ENCODE peak calls at places on chromosomes 5 and 9, in eight cellular contexts. K is breast epithelium, W is GM06990, Z is vagina, E is cardiac fibroblast, J is B cell, U is Calu3, H is transverse colon. S is an unnamed sample.

GRCh38 chr5:2737273-2738155 is 14.0 kb downstream of the IRX2 start:
- DNase-seq in K (no peak), W (no peak), Z (peak), E (no peak), J (no peak), U (no peak), H (no peak), S (no peak)

GRCh38 chr9:3948826-3949578 is 350.9 kb downstream of the GLIS3 start:
- DNase-seq in K (no peak), W (no peak), Z (no peak), E (peak), J (no peak), U (no peak), H (no peak), S (no peak)

GRCh38 chr5:56692359-56693219 is 122.8 kb upstream of the MAP3K1 start:
- DNase-seq in K (no peak), W (peak), Z (no peak), E (no peak), J (no peak), U (no peak), H (no peak), S (peak)

GRCh38 chr9:6764570-6765334 is 7.0 kb downstream of the KDM4C start:
- DNase-seq in K (no peak), W (no peak), Z (no peak), E (no peak), J (no peak), U (no peak), H (no peak), S (no peak)

GRCh38 chr9:100700689-100701318 is 122.9 kb downstream of the CAVIN4 start:
- DNase-seq in K (no peak), W (no peak), Z (no peak), E (peak), J (no peak), U (peak), H (no peak), S (no peak)

GRCh38 chr5:170491479-170491878 is 12.3 kb upstream of the KCNIP1 start:
- DNase-seq in K (peak), W (no peak), Z (no peak), E (peak), J (no peak), U (peak), H (no peak), S (no peak)

GRCh38 chr9:110340306-110340705 is 2.6 kb upstream of the TXNDC8 start:
- DNase-seq in K (no peak), W (no peak), Z (no peak), E (peak), J (no peak), U (peak), H (no peak), S (no peak)

GRCh38 chr5:41648976-41649375 is 138.6 kb upstream of the PLCXD3 start:
- DNase-seq in K (no peak), W (no peak), Z (no peak), E (no peak), J (no peak), U (no peak), H (no peak), S (no peak)

GRCh38 chr5:29077451-29077850 is 2039.1 kb upstream of the CDH9 start:
- DNase-seq in K (no peak), W (no peak), Z (no peak), E (no peak), J (no peak), U (no peak), H (no peak), S (no peak)

GRCh38 chr5:32443145-32443540 is 1.4 kb downstream of the ZFR start:
- DNase-seq in K (no peak), W (no peak), Z (no peak), E (no peak), J (no peak), U (no peak), H (no peak), S (peak)

GRCh38 chr9:128081052-128081451 is 13.0 kb downstream of the SLC25A25 start:
- DNase-seq in K (no peak), W (no peak), Z (no peak), E (peak), J (no peak), U (no peak), H (no peak), S (no peak)

GRCh38 chr9:134206317-134207300 is 42.2 kb upstream of the RNU6ATAC start:
- DNase-seq in K (no peak), W (no peak), Z (no peak), E (no peak), J (no peak), U (no peak), H (no peak), S (peak)

GRCh38 chr9:116549061-116549664 is 137.9 kb upstream of the TRIM32 start:
- DNase-seq in K (peak), W (no peak), Z (no peak), E (peak), J (no peak), U (peak), H (peak), S (no peak)

DNA sequence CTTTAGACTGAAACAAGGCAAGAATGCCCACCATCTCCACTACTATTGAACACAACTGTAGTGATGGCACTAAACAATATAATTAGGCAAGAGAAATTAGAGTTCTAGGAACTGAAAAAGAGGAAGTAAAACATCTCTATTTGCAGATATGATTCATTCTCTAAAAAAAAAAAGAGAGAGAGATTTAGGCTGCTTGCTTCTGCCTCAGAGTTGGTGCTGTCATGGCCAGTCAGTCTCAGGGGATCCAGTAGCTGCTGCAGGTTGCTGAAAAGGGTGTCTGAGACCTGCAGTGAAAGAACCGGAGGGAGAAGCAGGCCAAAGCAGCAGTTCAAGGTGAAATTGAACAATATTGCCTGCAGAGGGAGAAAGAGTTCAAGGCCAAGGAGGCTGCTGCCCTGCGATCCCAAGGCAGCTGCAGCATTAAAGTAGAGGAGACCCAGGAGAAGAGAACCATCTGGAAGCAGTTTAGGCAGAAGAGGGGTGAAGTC is 72.5 kb downstream of the AP3B1 start:
- DNase-seq in K (no peak), W (peak), Z (no peak), E (peak), J (peak), U (peak), H (peak), S (peak)
- TF ChIP-seq CTCF in K (no peak), W (peak), Z (no peak), E (peak), J (peak), U (peak), H (no peak), S (peak)

DNA sequence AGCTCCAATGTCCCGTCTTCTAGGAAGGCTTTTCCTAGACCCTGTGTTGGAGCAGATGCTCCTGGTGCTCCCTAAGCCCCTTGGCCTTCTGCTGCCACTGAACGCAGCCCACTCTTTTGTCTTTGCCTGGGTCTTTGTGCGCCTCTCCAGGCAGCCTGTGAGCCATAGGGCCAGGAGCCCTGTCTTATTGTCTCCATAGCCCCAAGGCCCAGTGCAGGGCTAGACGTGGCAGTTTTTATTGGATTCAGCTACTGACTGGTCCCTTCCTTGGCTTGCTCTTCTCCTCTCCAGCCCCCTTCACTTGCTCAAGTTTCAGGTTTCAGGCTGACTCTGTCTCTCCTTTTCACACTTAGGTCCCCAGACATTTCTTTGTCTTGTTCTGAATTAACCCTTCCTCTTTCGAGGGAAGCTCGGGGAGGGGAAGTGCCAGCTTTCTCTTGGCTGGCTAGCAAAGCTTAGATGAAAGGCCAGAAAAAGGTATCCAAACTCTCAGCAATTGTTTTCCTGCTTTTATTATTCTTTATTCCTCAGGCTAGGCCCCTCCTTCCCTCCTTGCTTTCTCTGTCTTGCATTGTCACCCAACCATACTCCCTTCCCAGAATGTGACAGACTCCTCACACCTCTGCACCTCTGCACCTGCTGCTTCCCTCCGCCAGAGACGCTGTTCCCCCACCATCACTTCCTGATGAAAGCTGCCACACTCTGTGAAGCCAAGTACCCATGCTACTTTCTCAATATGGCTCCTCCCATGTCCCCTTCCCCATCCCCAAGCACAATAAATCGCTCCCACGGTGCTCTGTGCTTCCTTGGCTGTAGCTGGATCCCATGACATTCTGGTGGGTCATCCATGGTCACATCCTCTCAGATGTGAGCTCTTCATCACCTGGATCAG is 101.6 kb upstream of the CPEB4 start:
- DNase-seq in K (no peak), W (peak), Z (no peak), E (no peak), J (peak), U (no peak), H (no peak), S (peak)
- TF ChIP-seq CTCF in K (no peak), W (peak), Z (no peak), E (no peak), J (peak), U (no peak), H (no peak), S (peak)

GRCh38 chr5:154993461-154993860 is 20.1 kb upstream of the KIF4B start:
- DNase-seq in K (no peak), W (no peak), Z (no peak), E (no peak), J (no peak), U (no peak), H (no peak), S (no peak)

GRCh38 chr5:154997746-154998145 is 15.8 kb upstream of the KIF4B start:
- DNase-seq in K (no peak), W (no peak), Z (no peak), E (peak), J (no peak), U (no peak), H (no peak), S (no peak)

GRCh38 chr5:155001523-155001922 is 12.0 kb upstream of the KIF4B start:
- DNase-seq in K (no peak), W (no peak), Z (no peak), E (no peak), J (no peak), U (no peak), H (no peak), S (no peak)

GRCh38 chr5:154999865-155000264 is 13.7 kb upstream of the KIF4B start:
- DNase-seq in K (no peak), W (no peak), Z (no peak), E (no peak), J (no peak), U (no peak), H (no peak), S (no peak)

GRCh38 chr5:154995679-154996078 is 17.9 kb upstream of the KIF4B start:
- DNase-seq in K (no peak), W (no peak), Z (no peak), E (no peak), J (no peak), U (no peak), H (no peak), S (no peak)
- TF ChIP-seq CTCF in K (no peak), W (no peak), Z (no peak), E (no peak), J (no peak), U (no peak), H (no peak), S (peak)

GRCh38 chr5:14462681-14463080 is 118.9 kb upstream of the OTULINL start:
- DNase-seq in K (no peak), W (no peak), Z (no peak), E (no peak), J (no peak), U (no peak), H (no peak), S (no peak)
- TF ChIP-seq CTCF in K (no peak), W (no peak), Z (no peak), E (no peak), J (no peak), U (no peak), H (no peak), S (no peak)

DNA sequence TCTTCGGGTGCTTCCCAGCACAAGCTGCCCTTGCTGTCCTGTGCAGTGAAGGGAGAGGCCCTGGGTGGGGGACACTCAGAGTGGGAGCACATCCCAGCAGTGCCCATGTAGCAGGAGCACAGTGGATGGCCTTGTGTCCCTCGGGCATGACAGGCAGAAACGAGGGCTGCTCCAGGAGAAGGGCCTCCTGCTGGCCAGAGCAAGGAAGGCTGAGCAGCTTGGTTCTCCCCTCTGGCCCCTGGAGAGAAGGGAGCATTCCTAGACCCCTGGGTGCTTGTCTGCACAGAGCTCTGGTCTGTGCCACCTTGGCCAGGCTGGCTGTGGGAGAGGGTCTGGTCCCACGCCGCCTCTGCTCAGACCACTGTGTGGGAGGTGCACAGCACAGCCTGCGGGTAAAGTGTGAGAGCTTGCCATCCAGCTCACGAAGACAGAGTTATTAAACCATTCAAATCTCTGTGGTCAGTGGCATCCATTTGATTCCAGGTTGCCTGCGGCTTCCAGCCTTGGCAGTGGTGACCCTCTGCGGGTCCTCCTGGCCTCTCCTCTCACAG is 18.3 kb downstream of the FBXW5 start:
- DNase-seq in K (no peak), W (no peak), Z (no peak), E (no peak), J (no peak), U (no peak), H (no peak), S (no peak)
- TF ChIP-seq CTCF in K (no peak), W (peak), Z (no peak), E (no peak), J (no peak), U (no peak), H (no peak), S (no peak)

GRCh38 chr9:37364751-37365360 is 57.6 kb upstream of the GRHPR start:
- DNase-seq in K (no peak), W (no peak), Z (peak), E (no peak), J (no peak), U (no peak), H (peak), S (no peak)
- TF ChIP-seq CTCF in K (no peak), W (peak), Z (no peak), E (peak), J (peak), U (no peak), H (no peak), S (peak)